ENCODE peak calls at places on chromosomes 4 and X, in eight cellular contexts. One of them, this sample, is unnamed.

GRCh38 chrX:40176256-40176978 is 78.7 kb upstream of the BCOR start:
- DNase-seq in activated CD8-positive, alpha-beta T cell treated with anti-CD3 and anti-CD28 coated beads for 36 hours: peak; percentile 84
- DNase-seq in ELR: peak; percentile 60
- DNase-seq in non-pigmented ciliary epithelial cell: no peak
- DNase-seq in GM12878: no peak
- DNase-seq in IMR-90: no peak
- DNase-seq in GM06990: peak; percentile 85
- DNase-seq in activated naive CD8-positive, alpha-beta T cell treated with anti-CD3 and anti-CD28 coated beads, Interleukin-2, amount 50 U/mL, for 16 hours: peak; percentile 58
- DNase-seq in this sample: peak; percentile 53

GRCh38 chrX:119573840-119574393 is 446 bp upstream of the UBE2A start:
- DNase-seq in activated CD8-positive, alpha-beta T cell treated with anti-CD3 and anti-CD28 coated beads for 36 hours: no peak
- DNase-seq in activated naive CD8-positive, alpha-beta T cell treated with anti-CD3 and anti-CD28 coated beads, Interleukin-2, amount 50 U/mL, for 16 hours: no peak
- DNase-seq in GM12878: no peak
- DNase-seq in ELR: peak; percentile 60
- DNase-seq in IMR-90: peak; percentile 20
- DNase-seq in GM06990: no peak
- DNase-seq in non-pigmented ciliary epithelial cell: no peak
- DNase-seq in this sample: peak; percentile 53

GRCh38 chr4:104860227-104861123 is 286.2 kb upstream of the TET2 start:
- DNase-seq in non-pigmented ciliary epithelial cell: peak; percentile 46
- DNase-seq in GM06990: peak; percentile 37
- DNase-seq in activated CD8-positive, alpha-beta T cell treated with anti-CD3 and anti-CD28 coated beads for 36 hours: peak; percentile 72
- DNase-seq in IMR-90: peak; percentile 63
- DNase-seq in GM12878: peak; percentile 72
- DNase-seq in activated naive CD8-positive, alpha-beta T cell treated with anti-CD3 and anti-CD28 coated beads, Interleukin-2, amount 50 U/mL, for 16 hours: peak; percentile 13
- DNase-seq in ELR: peak; percentile 67
- DNase-seq in this sample: peak; percentile 75

GRCh38 chrX:133574716-133575115 is 159.4 kb upstream of the GPC4 start:
- DNase-seq in IMR-90: no peak
- DNase-seq in GM12878: no peak
- DNase-seq in GM06990: no peak
- DNase-seq in ELR: no peak
- DNase-seq in activated CD8-positive, alpha-beta T cell treated with anti-CD3 and anti-CD28 coated beads for 36 hours: no peak
- DNase-seq in non-pigmented ciliary epithelial cell: no peak
- DNase-seq in activated naive CD8-positive, alpha-beta T cell treated with anti-CD3 and anti-CD28 coated beads, Interleukin-2, amount 50 U/mL, for 16 hours: no peak
- DNase-seq in this sample: no peak

GRCh38 chrX:102712216-102712966 is at the start of gene GPRASP2:
- DNase-seq in activated CD8-positive, alpha-beta T cell treated with anti-CD3 and anti-CD28 coated beads for 36 hours: peak; percentile 43
- DNase-seq in non-pigmented ciliary epithelial cell: no peak
- DNase-seq in ELR: peak; percentile 49
- DNase-seq in GM12878: no peak
- DNase-seq in GM06990: no peak
- DNase-seq in IMR-90: no peak
- DNase-seq in activated naive CD8-positive, alpha-beta T cell treated with anti-CD3 and anti-CD28 coated beads, Interleukin-2, amount 50 U/mL, for 16 hours: no peak
- DNase-seq in this sample: no peak

GRCh38 chrX:68699960-68700746 is 52.7 kb downstream of the STARD8 start:
- DNase-seq in IMR-90: peak; percentile 55
- DNase-seq in activated naive CD8-positive, alpha-beta T cell treated with anti-CD3 and anti-CD28 coated beads, Interleukin-2, amount 50 U/mL, for 16 hours: no peak
- DNase-seq in GM06990: no peak
- DNase-seq in non-pigmented ciliary epithelial cell: no peak
- DNase-seq in activated CD8-positive, alpha-beta T cell treated with anti-CD3 and anti-CD28 coated beads for 36 hours: no peak
- DNase-seq in GM12878: no peak
- DNase-seq in ELR: peak; percentile 83
- DNase-seq in this sample: peak; percentile 65

GRCh38 chrX:32673193-32673592 is 538.2 kb downstream of the DMD start:
- DNase-seq in ELR: no peak
- DNase-seq in IMR-90: peak; percentile 7
- DNase-seq in activated naive CD8-positive, alpha-beta T cell treated with anti-CD3 and anti-CD28 coated beads, Interleukin-2, amount 50 U/mL, for 16 hours: no peak
- DNase-seq in non-pigmented ciliary epithelial cell: no peak
- DNase-seq in GM06990: no peak
- DNase-seq in activated CD8-positive, alpha-beta T cell treated with anti-CD3 and anti-CD28 coated beads for 36 hours: no peak
- DNase-seq in GM12878: no peak
- DNase-seq in this sample: peak; percentile 57

GRCh38 chrX:134524181-134524580 is 64.2 kb downstream of the HPRT1 start:
- DNase-seq in GM12878: no peak
- DNase-seq in IMR-90: no peak
- DNase-seq in GM06990: no peak
- DNase-seq in activated naive CD8-positive, alpha-beta T cell treated with anti-CD3 and anti-CD28 coated beads, Interleukin-2, amount 50 U/mL, for 16 hours: no peak
- DNase-seq in ELR: no peak
- DNase-seq in activated CD8-positive, alpha-beta T cell treated with anti-CD3 and anti-CD28 coated beads for 36 hours: no peak
- DNase-seq in non-pigmented ciliary epithelial cell: no peak
- DNase-seq in this sample: no peak

GRCh38 chr4:82172186-82172585 is 201.6 kb downstream of the HNRNPD start:
- DNase-seq in GM06990: no peak
- DNase-seq in IMR-90: no peak
- DNase-seq in activated CD8-positive, alpha-beta T cell treated with anti-CD3 and anti-CD28 coated beads for 36 hours: no peak
- DNase-seq in ELR: no peak
- DNase-seq in activated naive CD8-positive, alpha-beta T cell treated with anti-CD3 and anti-CD28 coated beads, Interleukin-2, amount 50 U/mL, for 16 hours: no peak
- DNase-seq in GM12878: no peak
- DNase-seq in non-pigmented ciliary epithelial cell: no peak
- DNase-seq in this sample: no peak

GRCh38 chr4:37825943-37826281 is 574 bp upstream of the PGM2 start:
- DNase-seq in activated CD8-positive, alpha-beta T cell treated with anti-CD3 and anti-CD28 coated beads for 36 hours: no peak
- DNase-seq in activated naive CD8-positive, alpha-beta T cell treated with anti-CD3 and anti-CD28 coated beads, Interleukin-2, amount 50 U/mL, for 16 hours: no peak
- DNase-seq in ELR: no peak
- DNase-seq in GM12878: no peak
- DNase-seq in IMR-90: no peak
- DNase-seq in non-pigmented ciliary epithelial cell: no peak
- DNase-seq in GM06990: no peak
- DNase-seq in this sample: no peak

GRCh38 chrX:131944936-131945902 is 77.9 kb upstream of the STK26 start:
- DNase-seq in GM12878: no peak
- DNase-seq in IMR-90: no peak
- DNase-seq in ELR: no peak
- DNase-seq in activated CD8-positive, alpha-beta T cell treated with anti-CD3 and anti-CD28 coated beads for 36 hours: no peak
- DNase-seq in non-pigmented ciliary epithelial cell: no peak
- DNase-seq in activated naive CD8-positive, alpha-beta T cell treated with anti-CD3 and anti-CD28 coated beads, Interleukin-2, amount 50 U/mL, for 16 hours: no peak
- DNase-seq in GM06990: no peak
- DNase-seq in this sample: no peak

GRCh38 chrX:49879656-49880277 is 483 bp downstream of the USP27X start:
- DNase-seq in non-pigmented ciliary epithelial cell: no peak
- DNase-seq in IMR-90: peak; percentile 1
- DNase-seq in GM12878: no peak
- DNase-seq in ELR: peak; percentile 1
- DNase-seq in activated naive CD8-positive, alpha-beta T cell treated with anti-CD3 and anti-CD28 coated beads, Interleukin-2, amount 50 U/mL, for 16 hours: no peak
- DNase-seq in activated CD8-positive, alpha-beta T cell treated with anti-CD3 and anti-CD28 coated beads for 36 hours: peak; percentile 7
- DNase-seq in GM06990: no peak
- DNase-seq in this sample: peak; percentile 4

GRCh38 chr4:15551740-15552446 is 82.2 kb downstream of the CC2D2A start:
- DNase-seq in GM06990: no peak
- DNase-seq in GM12878: no peak
- DNase-seq in ELR: no peak
- DNase-seq in non-pigmented ciliary epithelial cell: no peak
- DNase-seq in activated CD8-positive, alpha-beta T cell treated with anti-CD3 and anti-CD28 coated beads for 36 hours: no peak
- DNase-seq in IMR-90: no peak
- DNase-seq in activated naive CD8-positive, alpha-beta T cell treated with anti-CD3 and anti-CD28 coated beads, Interleukin-2, amount 50 U/mL, for 16 hours: no peak
- DNase-seq in this sample: no peak